ENCODE peak calls at places on chromosomes 13 and 19, in ten cellular contexts. I is heart right ventricle, K is endodermal cell, W is upper lobe of right lung, U is aorta, J is Peyer's patch, Q is neuronal stem cell, F is body of pancreas, S is HCT116, N is GM23248. L is an unnamed sample.
A peak's percentile ranks its signal among the peaks of the same experiment; 100 is the strongest.

GRCh38 chr13:62360609-62361008 is 945.0 kb upstream of the PCDH20 start:
- DNase-seq in I (no peak), K (no peak), W (no peak), U (no peak), J (no peak), Q (no peak), F (no peak), S (no peak), N (no peak), L (no peak)

GRCh38 chr19:44109458-44109857 is 3.7 kb upstream of the ZNF225 start:
- DNase-seq in I (no peak), K (no peak), W (no peak), U (no peak), J (no peak), Q (no peak), F (no peak), S (no peak), N (no peak), L (no peak)

GRCh38 chr19:10269333-10270179 is 1.4 kb upstream of the ICAM1 start:
- DNase-seq in I (peak; percentile 89), K (peak; percentile 96), W (peak; percentile 94), U (peak; percentile 92), J (peak; percentile 87), Q (peak; percentile 69), F (peak; percentile 78), S (peak; percentile 47), N (peak; percentile 87), L (no peak)

GRCh38 chr13:48656621-48657020 is 2.9 kb downstream of the CYSLTR2 start:
- DNase-seq in I (no peak), K (no peak), W (no peak), U (no peak), J (no peak), Q (peak; percentile 11), F (no peak), S (no peak), N (no peak), L (no peak)

GRCh38 chr13:107205318-107206112 is 637.6 kb upstream of the ARGLU1 start:
- DNase-seq in I (peak; percentile 70), K (peak; percentile 92), W (peak; percentile 82), U (peak; percentile 67), J (no peak), Q (peak; percentile 58), F (peak; percentile 66), S (no peak), N (peak; percentile 73), L (no peak)

GRCh38 chr19:9674669-9675357 is at the start of gene ZNF562:
- DNase-seq in I (peak; percentile 88), K (peak; percentile 61), W (peak; percentile 95), U (peak; percentile 94), J (peak; percentile 77), Q (peak; percentile 86), F (peak; percentile 86), S (peak; percentile 90), N (peak; percentile 93), L (peak; percentile 55)

GRCh38 chr19:56868446-56868845 is 27.9 kb upstream of the PEG3 start:
- DNase-seq in I (no peak), K (no peak), W (no peak), U (no peak), J (no peak), Q (no peak), F (no peak), S (no peak), N (no peak), L (no peak)

GRCh38 chr19:31505596-31505910 is 156.3 kb upstream of the TSHZ3 start:
- DNase-seq in I (no peak), K (no peak), W (no peak), U (no peak), J (no peak), Q (no peak), F (no peak), S (no peak), N (no peak), L (no peak)

GRCh38 chr13:21014666-21015170 is 46.7 kb downstream of the LATS2 start:
- DNase-seq in I (peak; percentile 42), K (no peak), W (peak; percentile 44), U (peak; percentile 74), J (no peak), Q (no peak), F (peak; percentile 27), S (no peak), N (peak; percentile 92), L (no peak)

GRCh38 chr13:74210693-74211393 is 76.6 kb upstream of the KLF12 start:
- DNase-seq in I (no peak), K (no peak), W (no peak), U (peak; percentile 55), J (no peak), Q (no peak), F (peak; percentile 18), S (no peak), N (peak; percentile 98), L (no peak)

GRCh38 chr13:70107125-70107497 is 515 bp upstream of the ATXN8OS start:
- DNase-seq in I (no peak), K (no peak), W (no peak), U (no peak), J (no peak), Q (no peak), F (peak; percentile 11), S (no peak), N (no peak), L (no peak)

GRCh38 chr19:6233051-6233826 is 46.5 kb downstream of the MLLT1 start:
- DNase-seq in I (peak; percentile 81), K (no peak), W (peak; percentile 82), U (peak; percentile 72), J (no peak), Q (no peak), F (peak; percentile 80), S (no peak), N (peak; percentile 75), L (no peak)

GRCh38 chr13:66673401-66673800 is 556.7 kb downstream of the PCDH9 start:
- DNase-seq in I (no peak), K (no peak), W (no peak), U (no peak), J (no peak), Q (no peak), F (no peak), S (no peak), N (peak; percentile 1), L (no peak)

DNA sequence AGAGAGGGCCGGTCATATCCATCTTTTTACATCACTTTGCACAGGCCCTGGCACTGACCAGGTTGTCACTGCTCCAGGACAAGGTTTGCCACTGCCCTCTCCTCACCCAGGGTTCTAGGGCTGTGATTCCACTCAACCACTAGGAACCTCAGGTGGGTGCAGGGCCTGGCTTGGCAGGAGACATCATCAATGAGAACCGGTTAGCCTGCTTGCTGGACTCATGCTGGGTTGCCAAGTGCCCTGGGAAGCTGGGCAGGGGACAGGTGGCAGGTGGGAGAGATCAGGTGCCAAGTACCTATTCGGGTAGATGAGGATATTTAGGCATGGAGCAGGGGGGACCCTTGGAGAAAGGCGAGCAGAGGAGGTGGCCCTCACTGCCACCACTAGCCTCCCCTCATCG is 4.2 kb upstream of the CERS4 start:
- DNase-seq in I (no peak), K (peak; percentile 78), W (no peak), U (no peak), J (no peak), Q (no peak), F (peak; percentile 97), S (no peak), N (no peak), L (no peak)
- H3K27ac ChIP-seq in I (no peak overlapping the region), K (no peak overlapping the region), W (no peak overlapping the region), U (no peak overlapping the region), J (no peak overlapping the region), Q (no peak overlapping the region), F (peak overlapping the region; percentile 87), S (no peak overlapping the region), N (no peak overlapping the region), L (no peak overlapping the region)

DNA sequence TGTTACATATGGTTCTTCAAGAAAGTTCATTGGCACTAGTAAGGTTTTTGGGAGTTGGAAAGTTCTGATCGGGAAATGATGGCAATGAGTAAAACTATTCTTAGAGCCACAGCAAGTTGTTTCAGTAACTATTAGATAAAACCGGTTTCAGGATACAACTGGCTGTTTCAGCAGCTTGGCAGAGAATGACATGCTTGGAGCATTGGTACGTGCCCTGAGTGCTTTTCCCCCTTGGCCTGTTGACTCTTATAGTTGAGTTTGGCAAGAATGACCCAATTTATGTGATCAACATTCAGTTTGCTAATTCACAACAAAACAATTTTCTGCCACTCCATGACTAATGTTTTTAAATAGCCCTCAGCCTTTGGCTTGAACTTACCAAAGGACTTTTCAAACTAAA is 10.8 kb upstream of the ZNF491 start:
- DNase-seq in I (no peak), K (no peak), W (no peak), U (no peak), J (no peak), Q (no peak), F (no peak), S (no peak), N (no peak), L (no peak)
- H3K9me3 ChIP-seq in I (no peaks in the 10 kb centered on the region), K (peaks cover 19% of the 10 kb centered on the region), W (peaks cover 26% of the 10 kb centered on the region), U (peaks cover 8% of the 10 kb centered on the region), J (peaks cover 55% of the 10 kb centered on the region), Q (peaks cover 2% of the 10 kb centered on the region), F (no peaks in the 10 kb centered on the region), S (peaks cover under 1% of the 10 kb centered on the region), N (peaks cover 6% of the 10 kb centered on the region), L (no peaks in the 10 kb centered on the region)

GRCh38 chr19:3111586-3112247 is 17.6 kb downstream of the GNA11 start:
- DNase-seq in I (peak; percentile 3), K (no peak), W (no peak), U (no peak), J (no peak), Q (no peak), F (no peak), S (no peak), N (no peak), L (no peak)

GRCh38 chr19:3110126-3110825 is 16.1 kb downstream of the GNA11 start:
- DNase-seq in I (no peak), K (no peak), W (no peak), U (no peak), J (no peak), Q (no peak), F (no peak), S (no peak), N (no peak), L (no peak)

GRCh38 chr19:3108775-3109174 is 14.6 kb downstream of the GNA11 start:
- DNase-seq in I (peak; percentile 55), K (peak; percentile 91), W (no peak), U (peak; percentile 76), J (peak; percentile 77), Q (peak; percentile 56), F (peak; percentile 63), S (no peak), N (peak; percentile 74), L (peak; percentile 71)

GRCh38 chr19:3107658-3108057 is 13.5 kb downstream of the GNA11 start:
- DNase-seq in I (no peak), K (no peak), W (no peak), U (no peak), J (no peak), Q (no peak), F (no peak), S (no peak), N (no peak), L (no peak)

GRCh38 chr19:3109491-3109890 is 15.3 kb downstream of the GNA11 start:
- DNase-seq in I (no peak), K (no peak), W (no peak), U (no peak), J (no peak), Q (no peak), F (no peak), S (no peak), N (no peak), L (no peak)
- H3K27ac ChIP-seq in I (no peak overlapping the region), K (no peak overlapping the region), W (no peak overlapping the region), U (no peak overlapping the region), J (no peak overlapping the region), Q (no peak overlapping the region), F (no peak overlapping the region), S (no peak overlapping the region), N (no peak overlapping the region), L (no peak overlapping the region)

GRCh38 chr19:36418287-36419001 is at the start of gene ZFP82:
- DNase-seq in I (peak; percentile 90), K (peak; percentile 95), W (peak; percentile 91), U (peak; percentile 89), J (peak; percentile 71), Q (peak; percentile 83), F (peak; percentile 70), S (no peak), N (peak; percentile 93), L (peak; percentile 70)
- H3K9me3 ChIP-seq in I (no peaks in the 10 kb centered on the region), K (peaks cover 29% of the 10 kb centered on the region), W (no peaks in the 10 kb centered on the region), U (no peaks in the 10 kb centered on the region), J (peaks cover 8% of the 10 kb centered on the region), Q (peaks cover 2% of the 10 kb centered on the region), F (no peaks in the 10 kb centered on the region), S (peaks cover 4% of the 10 kb centered on the region), N (no peaks in the 10 kb centered on the region), L (no peaks in the 10 kb centered on the region)

L was measured in iPS DF 6.9.